ENCODE peak calls at places on chromosomes 5 and 9, in six cellular contexts. D is ovary, C is endothelial cell of umbilical vein, G is esophagus muscularis mucosa, V is prostate gland, Z is esophagus squamous epithelium. O is an unnamed sample.

GRCh38 chr9:21357479-21358290 is 7.0 kb upstream of the IFNA6 start:
- DNase-seq in D (no peak), C (no peak), G (no peak), V (no peak), Z (no peak), O (no peak)

GRCh38 chr5:35183243-35183955 is 46.9 kb downstream of the PRLR start:
- DNase-seq in D (peak), C (peak), G (no peak), V (no peak), Z (no peak), O (peak)

GRCh38 chr9:12916037-12916436 is 141.2 kb downstream of the LURAP1L start:
- DNase-seq in D (no peak), C (no peak), G (no peak), V (no peak), Z (no peak), O (peak)

GRCh38 chr9:79611091-79611614 is 39.4 kb downstream of the TLE4 start:
- DNase-seq in D (no peak), C (no peak), G (no peak), V (no peak), Z (no peak), O (no peak)

GRCh38 chr9:80417211-80417773 is 845.5 kb downstream of the TLE4 start:
- DNase-seq in D (no peak), C (no peak), G (no peak), V (no peak), Z (no peak), O (no peak)

GRCh38 chr5:155087036-155087435 is 73.5 kb downstream of the KIF4B start:
- DNase-seq in D (no peak), C (no peak), G (no peak), V (no peak), Z (no peak), O (no peak)

GRCh38 chr5:58185397-58186195 is 274.3 kb downstream of the PLK2 start:
- DNase-seq in D (no peak), C (no peak), G (no peak), V (no peak), Z (no peak), O (no peak)

GRCh38 chr5:168471785-168472184 is 14.5 kb upstream of the RARS1 start:
- DNase-seq in D (no peak), C (no peak), G (peak), V (no peak), Z (no peak), O (no peak)

GRCh38 chr9:124594215-124594614 is 87.0 kb upstream of the NR5A1 start:
- DNase-seq in D (no peak), C (no peak), G (no peak), V (no peak), Z (no peak), O (peak)

GRCh38 chr5:491856-492155 is 32.4 kb downstream of the SLC9A3 start:
- DNase-seq in D (no peak), C (no peak), G (no peak), V (no peak), Z (no peak), O (no peak)

GRCh38 chr9:94083384-94083783 is 880 bp upstream of the PTPDC1 start:
- DNase-seq in D (peak), C (no peak), G (no peak), V (no peak), Z (no peak), O (peak)

GRCh38 chr5:127758884-127759283 is 55.7 kb downstream of the CCDC192 start:
- DNase-seq in D (no peak), C (no peak), G (no peak), V (no peak), Z (no peak), O (no peak)

GRCh38 chr5:168987540-168988300 is 313.2 kb downstream of the SLIT3 start:
- DNase-seq in D (peak), C (peak), G (no peak), V (peak), Z (no peak), O (peak)

GRCh38 chr5:150126921-150127265 is 28.8 kb downstream of the PDGFRB start:
- DNase-seq in D (no peak), C (no peak), G (no peak), V (no peak), Z (no peak), O (no peak)

GRCh38 chr5:178114325-178115135 is 1.2 kb downstream of the N4BP3 start:
- DNase-seq in D (no peak), C (no peak), G (no peak), V (no peak), Z (no peak), O (no peak)

GRCh38 chr9:93013856-93014582 is 44.5 kb upstream of the SUSD3 start:
- DNase-seq in D (no peak), C (no peak), G (no peak), V (no peak), Z (no peak), O (no peak)

GRCh38 chr9:107249131-107249533 is 33.9 kb upstream of the RAD23B start:
- DNase-seq in D (no peak), C (no peak), G (no peak), V (no peak), Z (no peak), O (no peak)

GRCh38 chr5:55146080-55146479 is 13.9 kb upstream of the GPX8 start:
- DNase-seq in D (no peak), C (no peak), G (no peak), V (no peak), Z (no peak), O (no peak)

GRCh38 chr5:135242021-135242480 is 157.0 kb downstream of the MACROH2A1 start:
- DNase-seq in D (no peak), C (peak), G (no peak), V (no peak), Z (no peak), O (peak)

GRCh38 chr9:115167175-115167574 is 49.2 kb upstream of the TNC start:
- DNase-seq in D (no peak), C (no peak), G (no peak), V (no peak), Z (no peak), O (no peak)

GRCh38 chr9:124260769-124261603 is 3.2 kb downstream of the NEK6 start:
- DNase-seq in D (no peak), C (peak), G (no peak), V (no peak), Z (no peak), O (no peak)

GRCh38 chr9:130888146-130888885 is 8.3 kb downstream of the QRFP start:
- DNase-seq in D (no peak), C (no peak), G (no peak), V (no peak), Z (no peak), O (no peak)

GRCh38 chr5:132257131-132258101 is at the start of gene PDLIM4:
- DNase-seq in D (peak), C (peak), G (no peak), V (peak), Z (no peak), O (peak)

GRCh38 chr5:59097116-59097515 is 514.2 kb downstream of the RAB3C start:
- DNase-seq in D (no peak), C (no peak), G (no peak), V (no peak), Z (no peak), O (no peak)

GRCh38 chr9:91340395-91340794 is 21.3 kb downstream of the AUH start:
- DNase-seq in D (no peak), C (peak), G (no peak), V (no peak), Z (no peak), O (no peak)

GRCh38 chr5:172418847-172419810 is 35.2 kb downstream of the SH3PXD2B start:
- DNase-seq in D (no peak), C (no peak), G (no peak), V (no peak), Z (no peak), O (no peak)

GRCh38 chr5:101678494-101679193 is 617.4 kb downstream of the SLCO4C1 start:
- DNase-seq in D (peak), C (peak), G (no peak), V (peak), Z (no peak), O (peak)

GRCh38 chr9:123724211-123724831 is 205.6 kb downstream of the DENND1A start:
- DNase-seq in D (no peak), C (peak), G (no peak), V (no peak), Z (no peak), O (peak)

GRCh38 chr9:107737987-107738743 is 248.6 kb upstream of the KLF4 start:
- DNase-seq in D (peak), C (peak), G (no peak), V (peak), Z (peak), O (peak)

GRCh38 chr9:89312154-89312616 is 1.2 kb downstream of the CKS2 start:
- DNase-seq in D (no peak), C (peak), G (no peak), V (no peak), Z (no peak), O (no peak)

GRCh38 chr9:129259373-129259772 is 81.3 kb upstream of the IER5L start:
- DNase-seq in D (peak), C (no peak), G (no peak), V (no peak), Z (no peak), O (no peak)

GRCh38 chr9:35470894-35471293 is 19.0 kb upstream of the RUSC2 start:
- DNase-seq in D (no peak), C (no peak), G (no peak), V (peak), Z (no peak), O (no peak)

GRCh38 chr5:176676361-176676824 is 29.1 kb downstream of the TSPAN17 start:
- DNase-seq in D (no peak), C (no peak), G (no peak), V (no peak), Z (no peak), O (peak)

GRCh38 chr5:83509535-83509934 is 38.0 kb downstream of the VCAN start:
- DNase-seq in D (no peak), C (peak), G (no peak), V (no peak), Z (no peak), O (peak)

GRCh38 chr5:44389410-44389879 is at the start of gene FGF10:
- DNase-seq in D (peak), C (peak), G (no peak), V (no peak), Z (no peak), O (no peak)

GRCh38 chr5:134503937-134504437 is 21.5 kb upstream of the JADE2 start:
- DNase-seq in D (no peak), C (no peak), G (no peak), V (no peak), Z (no peak), O (no peak)

GRCh38 chr9:33076031-33076359 is 479 bp downstream of the SMU1 start:
- DNase-seq in D (no peak), C (no peak), G (no peak), V (no peak), Z (no peak), O (no peak)

GRCh38 chr9:136849038-136849959 is at the start of gene PHPT1:
- DNase-seq in D (peak), C (peak), G (peak), V (peak), Z (peak), O (peak)
- TF ChIP-seq POLR2A in D (peak), C (peak), G (peak), V (peak), Z (peak), O (peak)

GRCh38 chr5:61293051-61293450 is 39.0 kb upstream of the ZSWIM6 start:
- DNase-seq in D (no peak), C (no peak), G (no peak), V (no peak), Z (no peak), O (peak)

GRCh38 chr5:61292130-61292672 is 39.9 kb upstream of the ZSWIM6 start:
- DNase-seq in D (no peak), C (no peak), G (no peak), V (no peak), Z (no peak), O (no peak)

GRCh38 chr5:61289241-61289640 is 42.8 kb upstream of the ZSWIM6 start:
- DNase-seq in D (no peak), C (no peak), G (no peak), V (no peak), Z (no peak), O (no peak)

GRCh38 chr5:61289669-61290363 is 42.2 kb upstream of the ZSWIM6 start:
- DNase-seq in D (no peak), C (no peak), G (no peak), V (no peak), Z (no peak), O (no peak)

GRCh38 chr5:61290815-61291214 is 41.2 kb upstream of the ZSWIM6 start:
- DNase-seq in D (no peak), C (peak), G (no peak), V (peak), Z (no peak), O (no peak)
- TF ChIP-seq POLR2A in D (no peak), C (no peak), G (no peak), V (no peak), Z (no peak), O (no peak)

GRCh38 chr5:52988335-52989024 is 672 bp upstream of the ITGA2 start:
- DNase-seq in D (no peak), C (peak), G (no peak), V (no peak), Z (no peak), O (no peak)

GRCh38 chr5:52987711-52988329 is 1.3 kb upstream of the ITGA2 start:
- DNase-seq in D (no peak), C (peak), G (no peak), V (peak), Z (no peak), O (peak)

GRCh38 chr5:52990531-52990925 is 1.4 kb downstream of the ITGA2 start:
- DNase-seq in D (no peak), C (no peak), G (no peak), V (no peak), Z (no peak), O (no peak)

GRCh38 chr5:52989781-52990530 is 804 bp downstream of the ITGA2 start:
- DNase-seq in D (peak), C (peak), G (no peak), V (peak), Z (no peak), O (peak)

DNA sequence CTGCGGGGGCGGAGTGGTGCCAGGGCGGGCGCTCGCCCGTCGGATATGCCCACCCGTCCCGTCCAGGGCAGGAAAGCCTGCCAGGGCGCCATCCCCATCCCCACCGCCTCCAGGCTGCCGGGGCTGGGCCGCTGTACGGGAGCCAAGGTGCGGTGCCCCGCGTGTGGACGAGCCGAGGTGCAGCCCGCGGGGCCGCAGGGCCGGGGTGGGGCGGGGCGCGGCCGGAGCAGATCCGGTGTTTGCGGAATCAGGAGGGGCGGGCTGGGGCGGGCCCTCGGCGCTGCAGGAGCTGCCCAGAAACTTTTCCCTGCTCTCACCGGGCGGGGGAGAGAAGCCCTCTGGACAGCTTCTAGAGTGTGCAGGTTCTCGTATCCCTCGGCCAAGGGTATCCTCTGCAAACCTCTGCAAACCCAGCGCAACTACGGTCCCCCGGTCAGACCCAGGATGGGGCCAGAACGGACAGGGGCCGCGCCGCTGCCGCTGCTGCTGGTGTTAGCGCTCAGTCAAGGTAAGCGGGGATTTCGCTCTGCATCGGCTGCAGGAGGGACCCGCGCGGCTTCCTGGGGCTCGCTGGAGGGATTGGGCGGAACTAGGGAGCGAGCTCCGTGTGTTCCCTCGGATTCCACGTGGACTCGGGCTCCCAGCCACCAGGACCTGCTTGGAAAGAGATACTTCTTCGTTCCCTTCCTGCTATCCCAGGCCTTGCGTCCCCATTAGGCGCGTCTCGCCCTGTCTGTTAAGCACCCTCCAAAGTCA is at the start of gene ITGA2:
- DNase-seq in D (peak), C (peak), G (peak), V (peak), Z (no peak), O (peak)
- TF ChIP-seq POLR2A in D (no peak), C (peak), G (no peak), V (peak), Z (no peak), O (no peak)

GRCh38 chr9:132970306-132971062 is 8.0 kb upstream of the GFI1B start:
- DNase-seq in D (no peak), C (no peak), G (no peak), V (no peak), Z (no peak), O (no peak)
- TF ChIP-seq POLR2A in D (no peak), C (no peak), G (no peak), V (no peak), Z (no peak), O (no peak)

GRCh38 chr5:160444407-160444806 is 22.8 kb downstream of the PTTG1 start:
- DNase-seq in D (no peak), C (no peak), G (no peak), V (no peak), Z (no peak), O (no peak)
- TF ChIP-seq POLR2A in D (no peak), C (no peak), G (no peak), V (no peak), Z (no peak), O (no peak)

O was measured in thyroid gland.